ENCODE peak calls at places on chromosomes 1 and 21, in five cellular contexts. R is cardiac muscle cell, T is AG04449, D is HFF-Myc, I is fibroblast of the aortic adventitia. V is an unnamed sample.

GRCh38 chr1:62325696-62326095 is 6.5 kb upstream of the KANK4 start:
- DNase-seq in R (no peak), T (no peak), D (no peak), I (peak; percentile 54), V (no peak)

GRCh38 chr1:2789164-2789985 is 12.1 kb downstream of the TTC34 start:
- DNase-seq in R (no peak), T (no peak), D (no peak), I (no peak), V (no peak)

GRCh38 chr21:32494946-32495703 is 82.6 kb downstream of the EVA1C start:
- DNase-seq in R (no peak), T (peak; percentile 28), D (peak; percentile 25), I (peak; percentile 92), V (no peak)

GRCh38 chr1:224867715-224868114 is 61.8 kb upstream of the DNAH14 start:
- DNase-seq in R (no peak), T (no peak), D (no peak), I (peak; percentile 43), V (no peak)

GRCh38 chr1:81703352-81703735 is 97.4 kb upstream of the ADGRL2 start:
- DNase-seq in R (no peak), T (peak; percentile 41), D (no peak), I (peak; percentile 71), V (no peak)

GRCh38 chr1:2971609-2972008 is 49.7 kb upstream of the ACTRT2 start:
- DNase-seq in R (no peak), T (no peak), D (no peak), I (no peak), V (no peak)

GRCh38 chr1:116693759-116694482 is 26.4 kb upstream of the IGSF3 start:
- DNase-seq in R (no peak), T (no peak), D (peak; percentile 46), I (peak; percentile 71), V (no peak)

GRCh38 chr1:156379420-156380165 is 10.6 kb downstream of the RHBG start:
- DNase-seq in R (no peak), T (no peak), D (no peak), I (peak; percentile 12), V (no peak)

GRCh38 chr1:113975211-113975895 is 3.9 kb upstream of the OLFML3 start:
- DNase-seq in R (no peak), T (no peak), D (no peak), I (peak; percentile 37), V (no peak)

GRCh38 chr1:113980120-113980519 is 846 bp downstream of the OLFML3 start:
- DNase-seq in R (peak; percentile 45), T (no peak), D (peak; percentile 40), I (peak; percentile 73), V (no peak)

GRCh38 chr1:113972954-113973353 is 6.3 kb upstream of the OLFML3 start:
- DNase-seq in R (no peak), T (no peak), D (no peak), I (no peak), V (no peak)

GRCh38 chr1:113978863-113979702 is at the start of gene OLFML3:
- DNase-seq in R (peak; percentile 93), T (peak; percentile 77), D (peak; percentile 93), I (peak; percentile 98), V (peak; percentile 93)

GRCh38 chr1:113976609-113977278 is 2.5 kb upstream of the OLFML3 start:
- DNase-seq in R (peak; percentile 41), T (no peak), D (no peak), I (peak; percentile 75), V (no peak)
- TF ChIP-seq CTCF in R (peak; percentile 84), T (peak; percentile 65), D (peak; percentile 64), I (peak; percentile 92), V (peak; percentile 69)

GRCh38 chr1:46422261-46422871 is 28.2 kb downstream of the FAAH start:
- DNase-seq in R (no peak), T (no peak), D (no peak), I (no peak), V (no peak)
- TF ChIP-seq CTCF in R (no peak), T (no peak), D (no peak), I (no peak), V (no peak)

DNA sequence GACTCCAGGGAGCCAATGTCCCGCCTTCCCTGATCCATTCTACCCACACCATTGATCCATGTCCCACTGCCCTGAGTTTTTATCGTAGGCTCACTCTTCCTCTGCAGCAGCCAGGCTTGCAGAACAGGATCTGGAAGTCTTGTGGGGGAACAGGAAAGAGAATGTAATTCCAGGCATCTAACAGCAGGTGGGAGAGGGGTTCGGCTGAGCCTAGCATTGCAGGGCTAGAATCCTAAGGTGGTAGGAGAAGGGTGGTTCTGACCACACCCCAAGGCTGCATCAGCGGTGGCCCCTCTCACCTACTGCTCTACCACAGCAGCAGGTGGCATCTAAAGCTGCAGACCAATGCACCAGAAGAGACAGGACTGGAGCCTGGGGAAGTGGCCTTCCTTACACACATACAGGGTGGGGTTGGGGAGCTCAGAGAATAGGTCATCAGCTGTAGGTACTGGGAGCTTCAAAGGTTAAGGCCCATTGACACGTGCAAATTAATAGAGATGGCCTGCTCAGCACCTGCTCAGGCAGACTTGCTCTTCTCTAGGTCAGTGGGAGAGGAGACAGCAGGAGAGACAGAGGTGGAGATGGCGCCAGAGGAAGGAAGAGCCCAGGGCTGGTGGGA is 20.5 kb downstream of the KNCN start:
- DNase-seq in R (peak; percentile 28), T (no peak), D (no peak), I (no peak), V (no peak)
- TF ChIP-seq CTCF in R (peak; percentile 24), T (peak; percentile 19), D (peak; percentile 13), I (peak; percentile 30), V (no peak)

DNA sequence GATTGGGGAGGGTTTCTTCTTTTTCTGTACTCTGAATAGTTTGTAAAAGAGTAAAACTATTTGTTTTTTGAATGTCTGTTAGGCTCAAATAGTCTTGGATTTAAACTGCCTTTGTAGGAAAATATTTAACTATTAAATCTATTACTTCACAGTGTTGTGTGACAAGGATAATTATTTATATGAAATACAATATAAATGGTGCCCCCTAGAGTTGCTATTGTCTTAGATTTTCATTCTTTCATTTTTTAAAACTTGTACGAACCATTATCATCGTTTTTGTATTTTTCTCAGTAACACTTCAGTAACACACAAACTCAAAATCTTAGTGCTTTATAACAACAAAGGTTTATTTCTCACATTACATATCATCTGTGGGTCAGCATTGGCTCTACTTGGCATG is 37.4 kb downstream of the C1orf185 start:
- DNase-seq in R (no peak), T (no peak), D (no peak), I (peak; percentile 22), V (no peak)
- TF ChIP-seq CTCF in R (peak; percentile 21), T (no peak), D (no peak), I (peak; percentile 15), V (peak; percentile 16)

GRCh38 chr1:236261033-236261432 is 20.7 kb downstream of the ERO1B start:
- DNase-seq in R (no peak), T (no peak), D (no peak), I (no peak), V (no peak)
- TF ChIP-seq CTCF in R (no peak), T (no peak), D (no peak), I (no peak), V (no peak)

GRCh38 chr1:164261691-164262240 is 297.2 kb upstream of the PBX1 start:
- DNase-seq in R (no peak), T (no peak), D (no peak), I (no peak), V (no peak)
- TF ChIP-seq CTCF in R (no peak), T (no peak), D (no peak), I (no peak), V (no peak)

GRCh38 chr1:230276401-230276800 is 149.7 kb downstream of the PGBD5 start:
- DNase-seq in R (no peak), T (no peak), D (no peak), I (no peak), V (no peak)

GRCh38 chr1:230280054-230280795 is 145.9 kb downstream of the PGBD5 start:
- DNase-seq in R (no peak), T (no peak), D (no peak), I (no peak), V (no peak)

GRCh38 chr1:230278871-230279582 is 147.1 kb downstream of the PGBD5 start:
- DNase-seq in R (no peak), T (no peak), D (no peak), I (no peak), V (no peak)

GRCh38 chr1:230279583-230279945 is 146.6 kb downstream of the PGBD5 start:
- DNase-seq in R (no peak), T (no peak), D (no peak), I (no peak), V (no peak)

GRCh38 chr1:230277201-230277771 is 148.8 kb downstream of the PGBD5 start:
- DNase-seq in R (no peak), T (no peak), D (no peak), I (no peak), V (no peak)
- TF ChIP-seq CTCF in R (no peak), T (no peak), D (no peak), I (no peak), V (no peak)